ENCODE peak calls at places on chromosomes 5 and 9, in four cellular contexts. G is kidney epithelial cell, S is chondrocyte, L is kidney. U is an unnamed sample.

GRCh38 chr9:111483862-111484563 is at the start of gene ECPAS:
- DNase-seq in G (no peak), S (no peak), L (peak), U (no peak)

GRCh38 chr5:78518365-78519197 is 130.0 kb downstream of the LHFPL2 start:
- DNase-seq in G (peak), S (no peak), L (peak), U (no peak)

GRCh38 chr5:158715592-158715991 is 384.1 kb downstream of the EBF1 start:
- DNase-seq in G (no peak), S (no peak), L (no peak), U (no peak)

GRCh38 chr9:26723486-26723885 is 169.1 kb downstream of the CAAP1 start:
- DNase-seq in G (no peak), S (no peak), L (no peak), U (no peak)

GRCh38 chr9:4548796-4549725 is 58.8 kb downstream of the SLC1A1 start:
- DNase-seq in G (no peak), S (no peak), L (no peak), U (no peak)

GRCh38 chr9:20314981-20315380 is 307.3 kb downstream of the MLLT3 start:
- DNase-seq in G (no peak), S (no peak), L (no peak), U (no peak)

GRCh38 chr9:6443661-6444060 is 30.7 kb downstream of the UHRF2 start:
- DNase-seq in G (no peak), S (no peak), L (no peak), U (no peak)

GRCh38 chr9:118316831-118317230 is 612.6 kb downstream of the TLR4 start:
- DNase-seq in G (no peak), S (no peak), L (no peak), U (no peak)

GRCh38 chr5:112762113-112762810 is 24.6 kb downstream of the APC start:
- DNase-seq in G (no peak), S (no peak), L (no peak), U (no peak)

GRCh38 chr9:34603610-34604231 is 8.2 kb downstream of the RPP25L start:
- DNase-seq in G (no peak), S (no peak), L (peak), U (no peak)

GRCh38 chr9:116149844-116150243 is 3.7 kb upstream of the PAPPA start:
- DNase-seq in G (no peak), S (no peak), L (no peak), U (no peak)

GRCh38 chr9:105976257-105976656 is 281.9 kb downstream of the TMEM38B start:
- DNase-seq in G (no peak), S (no peak), L (no peak), U (no peak)

GRCh38 chr5:174910245-174910737 is 185.9 kb downstream of the MSX2 start:
- DNase-seq in G (no peak), S (no peak), L (peak), U (no peak)

GRCh38 chr5:174147551-174147950 is 102.0 kb downstream of the NSG2 start:
- DNase-seq in G (no peak), S (no peak), L (no peak), U (no peak)

GRCh38 chr9:110837401-110838005 is 168.9 kb downstream of the MUSK start:
- DNase-seq in G (no peak), S (no peak), L (no peak), U (no peak)

GRCh38 chr9:36560813-36561212 is 11.9 kb upstream of the MELK start:
- DNase-seq in G (no peak), S (no peak), L (no peak), U (no peak)

GRCh38 chr5:15889001-15889400 is 290.6 kb downstream of the MARCHF11 start:
- DNase-seq in G (peak), S (no peak), L (no peak), U (peak)

GRCh38 chr5:28014779-28015178 is 976.4 kb upstream of the CDH9 start:
- DNase-seq in G (no peak), S (no peak), L (no peak), U (no peak)

GRCh38 chr9:131276891-131277672 is 772 bp upstream of the FAM78A start:
- DNase-seq in G (no peak), S (no peak), L (no peak), U (no peak)

GRCh38 chr9:134502261-134503211 is 139.1 kb upstream of the COL5A1 start:
- DNase-seq in G (peak), S (no peak), L (peak), U (no peak)

GRCh38 chr5:124746916-124747769 is 704 bp upstream of the ZNF608 start:
- DNase-seq in G (peak), S (no peak), L (peak), U (peak)

GRCh38 chr5:177555665-177556064 is 1.3 kb upstream of the FAM193B start:
- DNase-seq in G (no peak), S (no peak), L (no peak), U (no peak)

GRCh38 chr5:4553968-4554367 is 586.2 kb upstream of the ADAMTS16 start:
- DNase-seq in G (no peak), S (no peak), L (no peak), U (no peak)

GRCh38 chr9:91001146-91001611 is 199.6 kb downstream of the SYK start:
- DNase-seq in G (peak), S (no peak), L (no peak), U (peak)

GRCh38 chr9:115118471-115119156 is 657 bp upstream of the TNC start:
- DNase-seq in G (peak), S (no peak), L (peak), U (peak)

GRCh38 chr9:127817881-127818434 is 15.3 kb downstream of the FPGS start:
- DNase-seq in G (no peak), S (no peak), L (no peak), U (no peak)

GRCh38 chr9:14515049-14515448 is 178.2 kb downstream of the ZDHHC21 start:
- DNase-seq in G (no peak), S (no peak), L (no peak), U (no peak)

GRCh38 chr5:142390303-142390840 is 65.6 kb upstream of the SPRY4 start:
- DNase-seq in G (no peak), S (no peak), L (no peak), U (no peak)

GRCh38 chr5:9201761-9202160 is 344.1 kb downstream of the SEMA5A start:
- DNase-seq in G (no peak), S (no peak), L (no peak), U (no peak)

GRCh38 chr9:93190656-93191353 is 6.9 kb downstream of the WNK2 start:
- DNase-seq in G (no peak), S (peak), L (no peak), U (no peak)

GRCh38 chr5:111859031-111859430 is 102.0 kb upstream of the NREP start:
- DNase-seq in G (no peak), S (no peak), L (no peak), U (no peak)

GRCh38 chr9:23821400-23822181 is 4.4 kb downstream of the ELAVL2 start:
- DNase-seq in G (no peak), S (peak), L (peak), U (no peak)

GRCh38 chr5:39648539-39649200 is 223.9 kb upstream of the DAB2 start:
- DNase-seq in G (peak), S (no peak), L (no peak), U (peak)

GRCh38 chr9:129237804-129238203 is 59.7 kb upstream of the IER5L start:
- DNase-seq in G (no peak), S (peak), L (peak), U (no peak)

GRCh38 chr5:82107277-82107676 is 135.5 kb downstream of the ATG10 start:
- DNase-seq in G (no peak), S (no peak), L (no peak), U (no peak)
- TF ChIP-seq CTCF in G (peak), S (peak), L (peak), U (peak)

DNA sequence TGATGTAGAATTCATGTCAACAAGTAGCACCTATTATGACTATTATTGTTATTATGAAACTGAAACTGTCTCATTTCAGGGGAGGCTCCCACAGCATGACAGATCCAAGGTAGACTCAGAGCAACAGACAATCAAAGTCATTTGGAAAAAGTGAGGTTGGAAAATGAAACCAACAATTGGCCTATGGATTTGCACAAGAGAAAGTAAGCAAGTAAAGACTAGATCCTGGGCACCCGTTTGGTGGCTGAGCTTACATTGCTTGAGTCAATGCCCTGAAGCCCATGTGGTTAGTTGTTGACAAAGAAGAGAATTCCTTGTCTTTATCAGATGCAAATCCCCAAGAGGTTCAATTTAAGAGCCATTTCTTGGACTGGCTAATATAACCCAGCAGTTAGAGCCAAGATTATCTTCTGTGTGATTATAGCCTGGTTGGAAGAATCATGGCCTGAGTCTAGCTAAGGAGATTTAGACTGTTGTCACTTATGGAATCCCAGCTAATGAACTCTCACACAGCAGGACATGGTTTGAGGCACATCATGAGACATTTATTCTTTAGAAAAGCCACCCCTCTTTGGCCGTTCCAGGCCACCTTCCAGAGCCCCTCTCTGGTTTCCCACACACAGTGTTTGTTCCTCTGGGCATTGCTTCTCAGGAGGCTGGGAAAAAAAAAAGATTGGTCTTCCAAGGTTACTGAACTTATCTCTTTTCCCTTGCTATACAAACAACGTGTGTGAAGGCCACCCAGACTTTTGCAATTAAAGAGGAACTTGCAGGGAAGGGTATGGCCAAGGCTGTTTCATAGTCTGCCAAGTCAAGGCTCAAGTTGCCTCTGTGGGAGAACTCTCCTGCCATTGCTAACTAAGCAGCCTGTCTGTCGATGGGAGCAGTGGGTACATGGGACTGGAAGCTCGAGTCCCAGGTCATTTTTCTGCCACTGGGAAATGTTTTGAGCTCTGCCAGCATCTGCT is 399.5 kb downstream of the ENC1 start:
- DNase-seq in G (no peak), S (no peak), L (no peak), U (no peak)
- TF ChIP-seq CTCF in G (no peak), S (no peak), L (no peak), U (no peak)

GRCh38 chr5:43609752-43610151 is 6.8 kb downstream of the NNT start:
- DNase-seq in G (no peak), S (no peak), L (no peak), U (no peak)
- TF ChIP-seq CTCF in G (peak), S (peak), L (peak), U (peak)

DNA sequence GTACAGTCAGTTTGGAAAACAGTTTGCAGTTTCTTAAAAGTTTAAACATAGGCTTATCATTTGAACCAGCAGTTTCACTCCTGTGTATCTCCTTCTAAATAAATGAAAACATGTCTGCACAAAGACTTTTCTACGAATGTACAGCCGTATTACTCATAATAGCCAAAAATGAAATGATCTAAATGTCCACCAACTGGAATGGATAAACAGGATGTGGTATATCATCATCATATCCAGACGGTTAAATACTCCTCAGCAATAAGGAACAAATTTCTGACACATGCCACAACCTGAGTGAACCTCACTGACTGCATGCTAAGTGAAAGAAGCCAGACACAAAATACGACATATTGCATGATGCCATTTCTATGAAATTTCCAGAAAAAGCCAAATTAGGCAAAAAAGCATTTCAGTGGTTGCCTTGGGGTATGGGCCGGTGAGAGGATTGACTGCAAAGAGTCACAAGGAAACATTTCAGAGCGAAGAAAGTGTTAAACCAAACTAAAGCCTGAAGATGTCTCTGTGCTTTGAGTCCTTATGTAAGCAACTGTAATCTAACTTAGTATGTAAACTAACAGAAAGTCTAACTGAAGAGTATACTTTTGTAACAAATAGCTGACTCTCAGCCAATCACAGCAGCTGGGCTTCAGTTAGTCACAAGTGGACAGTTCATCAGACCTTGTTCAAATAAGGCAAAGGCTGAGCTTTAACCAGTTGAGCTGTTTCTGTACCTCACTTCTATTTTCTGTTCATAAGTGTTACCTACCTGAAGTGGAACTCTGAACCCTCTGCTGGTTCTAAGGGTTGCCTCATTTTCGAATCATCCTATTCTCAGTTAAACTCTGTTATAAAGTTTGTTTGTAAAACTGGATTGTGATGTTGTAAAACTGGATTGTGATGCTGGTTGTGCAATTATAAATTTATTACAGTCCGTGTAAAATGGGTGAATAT is 65.2 kb downstream of the TRIO start:
- DNase-seq in G (no peak), S (no peak), L (no peak), U (no peak)
- TF ChIP-seq CTCF in G (no peak), S (no peak), L (no peak), U (peak)

DNA sequence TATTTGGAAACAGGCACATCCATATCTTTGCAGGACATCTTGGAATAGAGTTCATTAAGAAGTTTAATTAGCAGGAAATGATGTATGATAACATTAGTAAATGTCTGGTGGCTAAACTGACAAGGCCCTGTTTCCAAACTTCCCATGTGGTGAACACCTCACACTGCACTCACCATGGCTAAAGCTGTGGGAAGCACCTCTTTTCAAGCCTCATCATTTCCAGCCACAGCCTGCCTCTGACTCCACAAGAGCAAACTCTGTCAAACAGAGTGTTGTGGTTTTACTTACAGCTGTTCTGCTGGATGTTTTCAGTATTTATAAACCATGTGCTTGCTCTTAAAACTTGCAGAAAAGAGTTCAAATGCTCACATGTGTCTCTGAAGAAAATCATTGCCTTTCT is 14.9 kb upstream of the NDUFB6 start:
- DNase-seq in G (no peak), S (no peak), L (no peak), U (no peak)
- TF ChIP-seq CTCF in G (no peak), S (no peak), L (no peak), U (no peak)